ENCODE peak calls at places on chromosomes 5 and 9, in ten cellular contexts. W is AG09309, U is transverse colon, M is foreskin fibroblast, T is GM20000, Y is PC-3, Q is nephron progenitor cell, N is GM12865, G is upper lobe of left lung, B is WERI-Rb-1. F is an unnamed sample.

GRCh38 chr5:151224372-151224771 is 480 bp upstream of the CCDC69 start:
- DNase-seq in W (no peak), B (no peak), Y (no peak), N (peak), U (no peak), G (no peak), M (no peak), Q (no peak), T (peak), F (no peak)

GRCh38 chr5:136814621-136815378 is 449.5 kb upstream of the TRPC7 start:
- DNase-seq in B (no peak), W (peak), N (no peak), Q (no peak), M (peak), G (no peak), Y (no peak), U (no peak), T (no peak), F (no peak)

GRCh38 chr5:15885156-15885555 is 294.4 kb downstream of the MARCHF11 start:
- DNase-seq in M (no peak), T (no peak), N (no peak), B (no peak), G (no peak), Q (no peak), Y (no peak), U (no peak), W (peak), F (no peak)

GRCh38 chr9:132168347-132168746 is 6.5 kb downstream of the NTNG2 start:
- DNase-seq in M (no peak), U (no peak), Y (peak), B (no peak), N (no peak), Q (no peak), G (no peak), W (no peak), T (no peak), F (no peak)

GRCh38 chr5:180394031-180394636 is 41.0 kb upstream of the GFPT2 start:
- DNase-seq in M (no peak), N (no peak), G (no peak), B (no peak), U (no peak), Q (no peak), T (no peak), Y (no peak), W (no peak), F (no peak)

GRCh38 chr5:131193106-131193505 is 22.4 kb downstream of the LYRM7 start:
- DNase-seq in Y (no peak), G (no peak), N (no peak), W (no peak), U (no peak), Q (no peak), B (no peak), M (peak), T (no peak), F (no peak)

GRCh38 chr5:2038337-2039179 is 155.8 kb upstream of the IRX4 start:
- DNase-seq in N (peak), T (peak), M (peak), W (no peak), B (peak), G (peak), Q (peak), Y (peak), U (peak), F (peak)

GRCh38 chr5:72015103-72015548 is 92.1 kb upstream of the MAP1B start:
- DNase-seq in G (no peak), T (no peak), Y (peak), M (no peak), W (no peak), B (no peak), U (no peak), N (peak), Q (no peak), F (no peak)

GRCh38 chr5:6347165-6347564 is 31.2 kb downstream of the MED10 start:
- DNase-seq in N (no peak), M (no peak), T (no peak), U (no peak), B (no peak), Y (no peak), W (no peak), G (no peak), Q (no peak), F (no peak)

GRCh38 chr9:22654833-22655232 is 208.2 kb downstream of the DMRTA1 start:
- DNase-seq in G (no peak), U (no peak), W (no peak), M (no peak), B (no peak), Q (no peak), T (no peak), N (no peak), Y (no peak), F (no peak)

GRCh38 chr5:77326986-77327734 is 116.7 kb downstream of the PDE8B start:
- DNase-seq in G (no peak), T (no peak), U (no peak), W (no peak), N (no peak), Q (no peak), M (no peak), B (no peak), Y (no peak), F (no peak)

GRCh38 chr5:81450940-81451339 is 57.0 kb upstream of the ACOT12 start:
- DNase-seq in T (no peak), Y (peak), N (no peak), U (no peak), W (peak), M (peak), G (no peak), Q (no peak), B (no peak), F (no peak)

GRCh38 chr5:57417320-57417719 is 65.3 kb downstream of the ACTBL2 start:
- DNase-seq in M (no peak), W (no peak), B (no peak), T (no peak), Y (no peak), Q (no peak), U (no peak), N (no peak), G (no peak), F (no peak)

GRCh38 chr9:90726215-90726614 is 75.4 kb upstream of the SYK start:
- DNase-seq in M (no peak), T (no peak), W (no peak), U (no peak), Q (no peak), Y (peak), G (no peak), N (peak), B (peak), F (no peak)

GRCh38 chr5:96788112-96788749 is 19.5 kb downstream of the ERAP1 start:
- DNase-seq in G (no peak), M (no peak), Y (no peak), N (no peak), Q (no peak), W (no peak), U (no peak), T (no peak), B (no peak), F (no peak)

GRCh38 chr5:115181757-115182156 is 12.0 kb upstream of the TRIM36 start:
- DNase-seq in U (no peak), W (no peak), B (no peak), T (no peak), N (no peak), G (no peak), Q (no peak), M (no peak), Y (no peak), F (no peak)

GRCh38 chr5:78534148-78535009 is 114.2 kb downstream of the LHFPL2 start:
- DNase-seq in G (peak), U (no peak), B (no peak), N (no peak), Y (no peak), Q (no peak), W (no peak), T (no peak), M (no peak), F (no peak)

GRCh38 chr5:78536797-78537196 is 111.8 kb downstream of the LHFPL2 start:
- DNase-seq in U (no peak), B (no peak), N (no peak), T (no peak), M (no peak), G (no peak), W (no peak), Y (no peak), Q (no peak), F (no peak)

GRCh38 chr5:78537406-78537805 is 111.2 kb downstream of the LHFPL2 start:
- DNase-seq in Q (no peak), T (no peak), W (no peak), G (no peak), N (no peak), Y (no peak), U (no peak), M (no peak), B (no peak), F (no peak)

GRCh38 chr5:78530342-78531096 is 118.1 kb downstream of the LHFPL2 start:
- DNase-seq in T (no peak), Q (no peak), W (peak), N (peak), U (no peak), B (no peak), Y (peak), M (peak), G (no peak), F (no peak)

GRCh38 chr5:78533356-78533755 is 115.2 kb downstream of the LHFPL2 start:
- DNase-seq in B (no peak), M (no peak), U (no peak), T (no peak), N (peak), G (no peak), Y (peak), W (no peak), Q (no peak), F (no peak)
- TF ChIP-seq CTCF in B (peak), M (peak), U (no peak), T (no peak), N (peak), G (peak), Y (peak), W (peak), Q (peak), F (no peak)

DNA sequence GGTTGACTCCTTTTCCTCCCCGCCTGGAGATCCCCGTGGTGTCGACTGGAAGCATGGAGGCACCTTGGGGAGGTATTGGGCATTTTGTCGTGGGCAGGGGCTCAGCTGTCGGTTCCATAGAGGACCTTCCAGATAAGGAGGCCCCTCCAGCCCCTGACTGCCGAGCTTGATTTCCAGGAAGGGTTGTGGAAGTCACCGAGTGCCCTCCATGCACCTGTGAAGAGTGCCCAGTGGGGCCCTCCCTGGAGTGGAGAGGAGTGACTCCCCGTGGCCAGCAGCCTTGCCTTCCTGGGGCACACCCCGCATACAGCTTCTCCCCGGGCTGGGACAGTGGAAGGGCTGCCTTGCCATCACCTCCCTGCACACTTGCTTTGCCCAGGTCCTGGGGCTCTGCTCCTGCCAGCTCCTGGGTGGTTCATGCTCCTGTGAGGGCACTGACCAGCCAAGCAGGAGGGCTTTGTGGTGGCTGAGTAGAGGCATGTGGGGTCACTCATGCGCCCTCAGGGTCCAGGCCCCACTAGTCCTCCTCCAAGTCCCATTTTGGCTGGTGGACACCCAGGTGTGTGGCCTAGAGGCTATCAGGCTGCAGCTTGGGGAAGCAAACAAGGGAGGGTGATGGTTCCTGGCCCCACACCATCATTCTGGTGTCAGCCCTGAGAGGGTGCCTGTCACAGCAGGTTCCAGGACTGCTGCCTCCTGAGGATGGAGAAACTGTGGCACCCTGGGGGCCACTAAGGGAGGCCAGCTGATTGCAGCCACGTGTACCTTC is 133.0 kb downstream of the WNK2 start:
- DNase-seq in Y (no peak), B (no peak), G (no peak), T (no peak), M (no peak), U (no peak), N (no peak), Q (no peak), W (no peak), F (no peak)
- TF ChIP-seq CTCF in Y (no peak), B (no peak), G (no peak), T (no peak), M (no peak), U (no peak), N (no peak), Q (no peak), W (no peak), F (no peak)

DNA sequence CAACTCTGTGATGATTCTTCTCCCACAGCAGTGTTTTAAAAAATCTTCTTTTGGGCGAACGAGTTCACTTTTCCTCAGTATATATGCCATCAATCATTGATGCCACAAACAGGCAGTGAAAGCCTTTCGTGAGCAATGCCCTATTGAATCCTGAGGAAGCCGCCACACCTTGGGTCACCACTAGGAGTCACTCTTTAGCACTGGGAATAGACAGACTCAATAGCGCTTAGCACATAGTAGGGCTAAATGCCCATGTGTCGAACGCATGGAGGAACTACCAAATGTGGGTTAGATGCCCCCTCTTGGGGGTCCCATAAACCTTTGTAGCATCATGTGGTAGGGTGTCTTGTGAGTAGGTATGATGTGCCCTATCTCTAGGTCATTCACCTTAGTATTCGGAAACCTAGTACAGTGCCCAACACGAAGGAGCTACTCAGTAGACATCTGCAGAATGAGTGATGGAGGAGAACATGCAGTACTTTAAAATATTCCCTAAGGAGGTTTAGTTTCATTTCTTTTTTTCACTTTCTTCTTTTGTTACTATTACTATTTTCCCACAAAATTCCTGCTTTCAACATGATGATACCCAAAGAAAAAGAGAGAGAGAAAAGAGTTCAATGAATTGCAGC is 603.7 kb downstream of the BNC2 start:
- DNase-seq in Y (peak), Q (no peak), B (no peak), U (no peak), G (no peak), W (no peak), N (no peak), M (no peak), T (no peak), F (no peak)
- TF ChIP-seq CTCF in Y (peak), Q (peak), B (peak), U (peak), G (peak), W (peak), N (peak), M (peak), T (peak), F (peak)

GRCh38 chr5:132369471-132370240 is at the start of gene SLC22A5:
- DNase-seq in G (peak), Y (peak), N (peak), W (no peak), B (peak), M (no peak), Q (peak), U (peak), T (peak), F (peak)

GRCh38 chr5:132369012-132369470 is 469 bp upstream of the SLC22A5 start:
- DNase-seq in G (no peak), Q (no peak), B (no peak), Y (no peak), U (no peak), W (no peak), N (no peak), M (no peak), T (no peak), F (no peak)

GRCh38 chr5:132371603-132371994 is 2.1 kb downstream of the SLC22A5 start:
- DNase-seq in N (no peak), B (no peak), U (no peak), Q (no peak), G (no peak), W (no peak), M (no peak), T (no peak), Y (no peak), F (no peak)

GRCh38 chr5:132372122-132372521 is 2.6 kb downstream of the SLC22A5 start:
- DNase-seq in G (no peak), W (no peak), Q (no peak), N (no peak), T (no peak), M (no peak), Y (no peak), U (no peak), B (no peak), F (no peak)

GRCh38 chr5:132370241-132370820 is 821 bp downstream of the SLC22A5 start:
- DNase-seq in W (no peak), Q (no peak), N (no peak), B (no peak), U (no peak), T (no peak), M (no peak), G (no peak), Y (no peak), F (no peak)
- TF ChIP-seq CTCF in W (no peak), Q (no peak), N (no peak), B (no peak), U (no peak), T (no peak), M (no peak), G (no peak), Y (no peak), F (no peak)